ENCODE peak calls at places on chromosomes 16 and 17, in ten cellular contexts. M, F, C, B, J, V, L, Q, E and I are unnamed samples.

GRCh38 chr17:2841606-2842005 is 45.4 kb downstream of the RAP1GAP2 start:
- DNase-seq in L (no peak), J (no peak), E (no peak), B (no peak), C (no peak), Q (no peak), F (no peak), V (no peak), M (no peak), I (no peak)

GRCh38 chr17:80777274-80777673 is 214.4 kb upstream of the CHMP6 start:
- DNase-seq in F (no peak), V (no peak), M (no peak), E (no peak), B (no peak), L (no peak), J (no peak), Q (no peak), C (no peak), I (no peak)

GRCh38 chr16:85432606-85433005 is 180.5 kb upstream of the GSE1 start:
- DNase-seq in M (no peak), C (no peak), V (no peak), F (no peak), Q (no peak), L (no peak), E (no peak), J (no peak), B (no peak), I (no peak)

GRCh38 chr17:8489841-8490240 is 54.2 kb downstream of the NDEL1 start:
- DNase-seq in Q (no peak), M (no peak), C (no peak), J (no peak), V (no peak), L (no peak), E (no peak), B (no peak), F (no peak), I (no peak)

GRCh38 chr17:7555320-7555948 is 3.1 kb upstream of the TNFSF13 start:
- DNase-seq in B (no peak), L (no peak), V (no peak), Q (no peak), F (no peak), M (no peak), J (no peak), E (no peak), C (peak), I (no peak)

GRCh38 chr16:30528799-30529457 is 2.6 kb upstream of the ZNF768 start:
- DNase-seq in J (no peak), F (no peak), B (no peak), L (no peak), M (no peak), V (no peak), Q (no peak), C (no peak), E (no peak), I (no peak)

GRCh38 chr16:70665113-70665694 is 18.8 kb downstream of the IL34 start:
- DNase-seq in E (no peak), V (no peak), F (no peak), B (no peak), Q (no peak), M (no peak), L (no peak), J (no peak), C (no peak), I (no peak)

GRCh38 chr16:57592591-57593003 is 35.8 kb upstream of the ADGRG1 start:
- DNase-seq in Q (no peak), L (no peak), E (no peak), F (no peak), B (no peak), C (no peak), V (no peak), M (no peak), J (no peak), I (no peak)

GRCh38 chr16:57167951-57168350 is 17.9 kb downstream of the PSME3IP1 start:
- DNase-seq in B (peak), L (no peak), Q (peak), J (no peak), F (no peak), E (no peak), M (peak), V (peak), C (no peak), I (no peak)

GRCh38 chr16:3099395-3099731 is 269 bp upstream of the ZSCAN10 start:
- DNase-seq in B (no peak), V (no peak), Q (no peak), F (no peak), M (no peak), J (no peak), L (no peak), C (no peak), E (no peak), I (no peak)

GRCh38 chr17:18143044-18143936 is 34.7 kb downstream of the MYO15A start:
- DNase-seq in Q (peak), C (no peak), J (no peak), B (no peak), M (no peak), V (peak), E (no peak), L (no peak), F (peak), I (no peak)
- TF ChIP-seq CTCF in Q (peak), C (no peak), J (no peak), B (peak), M (no peak), V (peak), E (no peak), L (peak), F (peak), I (peak)

GRCh38 chr16:19213885-19214284 is 45.8 kb downstream of the SYT17 start:
- DNase-seq in B (no peak), L (no peak), E (no peak), J (no peak), C (no peak), F (no peak), V (no peak), Q (no peak), M (no peak), I (no peak)
- TF ChIP-seq CTCF in B (no peak), L (no peak), E (no peak), J (no peak), C (no peak), F (no peak), V (no peak), Q (no peak), M (no peak), I (no peak)

GRCh38 chr17:62998665-62999393 is 32.8 kb downstream of the TANC2 start:
- DNase-seq in Q (no peak), J (no peak), V (no peak), M (no peak), C (no peak), E (no peak), F (no peak), B (no peak), L (no peak), I (no peak)

GRCh38 chr17:62994931-62995330 is 28.9 kb downstream of the TANC2 start:
- DNase-seq in M (no peak), Q (no peak), J (no peak), C (no peak), V (peak), F (no peak), E (no peak), L (no peak), B (no peak), I (no peak)

GRCh38 chr17:62996221-62996620 is 30.2 kb downstream of the TANC2 start:
- DNase-seq in E (no peak), B (no peak), Q (no peak), M (no peak), V (no peak), J (no peak), C (no peak), F (no peak), L (no peak), I (no peak)

GRCh38 chr17:62995377-62995885 is 29.4 kb downstream of the TANC2 start:
- DNase-seq in E (no peak), J (peak), C (no peak), L (no peak), F (no peak), B (no peak), Q (peak), M (peak), V (peak), I (no peak)
- TF ChIP-seq CTCF in E (peak), J (peak), C (peak), L (peak), F (peak), B (peak), Q (peak), M (peak), V (peak), I (peak)

GRCh38 chr17:4161179-4161559 is 18.2 kb downstream of the CYB5D2 start:
- DNase-seq in V (peak), J (no peak), B (peak), E (peak), F (no peak), L (no peak), Q (no peak), M (peak), C (no peak), I (no peak)
- TF ChIP-seq CTCF in V (peak), J (no peak), B (peak), E (peak), F (no peak), L (no peak), Q (no peak), M (no peak), C (no peak), I (no peak)

GRCh38 chr17:71114911-71115668 is 945.8 kb downstream of the KCNJ2 start:
- DNase-seq in V (no peak), M (no peak), B (no peak), L (no peak), C (no peak), F (no peak), J (no peak), Q (no peak), E (no peak), I (no peak)

GRCh38 chr17:71115669-71115972 is 946.3 kb downstream of the KCNJ2 start:
- DNase-seq in E (no peak), F (no peak), L (no peak), Q (no peak), V (no peak), B (no peak), C (no peak), J (no peak), M (no peak), I (no peak)

GRCh38 chr17:71117461-71117860 is 948.1 kb downstream of the KCNJ2 start:
- DNase-seq in F (no peak), M (no peak), L (no peak), E (no peak), C (no peak), B (no peak), Q (no peak), J (no peak), V (no peak), I (no peak)

DNA sequence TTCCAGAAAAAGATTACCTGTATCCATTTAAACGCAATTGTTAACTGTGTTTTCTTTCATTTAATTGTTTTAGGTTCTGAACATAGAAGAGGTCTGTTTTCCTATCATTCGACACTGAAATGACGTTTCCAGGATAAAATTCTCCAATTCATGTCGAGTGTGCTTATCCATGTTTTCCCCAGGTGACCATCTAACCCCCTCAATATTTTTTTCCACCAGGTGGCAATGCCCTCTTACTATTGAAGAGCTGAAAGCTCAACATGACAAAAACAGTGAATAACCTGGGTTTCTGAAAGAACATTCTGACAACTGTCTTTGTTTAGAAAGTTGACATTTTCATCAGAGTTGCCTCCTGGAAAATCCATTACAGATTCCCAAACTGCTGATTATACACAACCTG is 948.7 kb downstream of the KCNJ2 start:
- DNase-seq in L (no peak), M (peak), E (no peak), V (no peak), J (no peak), F (no peak), Q (no peak), B (no peak), C (no peak), I (no peak)
- TF ChIP-seq CTCF in L (peak), M (peak), E (no peak), V (no peak), J (no peak), F (peak), Q (no peak), B (peak), C (peak), I (peak)

GRCh38 chr17:50022463-50023130 is 27.6 kb upstream of the DLX3 start:
- DNase-seq in V (no peak), J (no peak), Q (no peak), C (no peak), E (no peak), L (no peak), B (no peak), M (no peak), F (no peak), I (no peak)
- TF ChIP-seq CTCF in V (no peak), J (no peak), Q (no peak), C (no peak), E (no peak), L (no peak), B (no peak), M (no peak), F (no peak), I (no peak)

DNA sequence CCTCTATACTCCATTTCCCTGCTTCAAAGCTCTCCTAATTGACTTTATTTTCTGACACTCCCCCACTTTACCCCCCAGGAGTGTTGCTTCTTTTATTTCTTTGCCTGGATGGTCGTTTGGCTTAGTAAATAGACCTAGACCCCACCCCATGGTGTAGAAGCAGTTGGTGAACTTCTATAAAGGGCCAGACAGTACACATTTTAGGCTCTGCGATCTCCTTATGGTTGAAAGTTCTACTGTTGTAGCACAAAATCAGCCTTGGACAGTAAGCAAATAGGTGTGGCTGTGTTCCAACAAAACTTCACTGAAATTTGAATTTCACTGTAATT is 31.9 kb downstream of the ZNF287 start:
- DNase-seq in L (no peak), C (no peak), V (no peak), M (no peak), B (no peak), E (no peak), Q (no peak), J (no peak), F (no peak), I (no peak)
- TF ChIP-seq CTCF in L (no peak), C (no peak), V (no peak), M (no peak), B (no peak), E (no peak), Q (no peak), J (peak), F (peak), I (no peak)

GRCh38 chr16:88821168-88821850 is 9.6 kb upstream of the APRT start:
- DNase-seq in L (no peak), J (no peak), C (no peak), E (no peak), B (no peak), Q (no peak), M (no peak), V (no peak), F (no peak), I (no peak)
- TF ChIP-seq CTCF in L (no peak), J (no peak), C (no peak), E (no peak), B (peak), Q (no peak), M (no peak), V (no peak), F (no peak), I (no peak)